ENCODE peak calls at places on chromosomes 3 and 15, in six cellular contexts. M is M059J, U is Right ventricle myocardium superior, L is WTC11, B is OCI-M1, E is IMR-90. I is an unnamed sample.
A peak's percentile ranks its signal among the peaks of the same experiment; 100 is the strongest.

GRCh38 chr15:83565553-83566159 is 88.3 kb upstream of the ADAMTSL3 start:
- DNase-seq in B (peak; percentile 61), M (peak; percentile 10), U (no peak), E (peak; percentile 19), L (no peak), I (no peak)

GRCh38 chr3:45939341-45939771 is 3.9 kb upstream of the CXCR6 start:
- DNase-seq in U (no peak), L (no peak), M (peak; percentile 22), B (no peak), E (peak; percentile 6), I (no peak)

GRCh38 chr3:43389388-43390254 is 103.3 kb downstream of the SNRK start:
- DNase-seq in M (peak; percentile 90), L (no peak), U (peak; percentile 59), B (peak; percentile 81), E (peak; percentile 88), I (peak; percentile 45)

GRCh38 chr3:4323246-4324027 is 20.3 kb downstream of the SETMAR start:
- DNase-seq in B (peak; percentile 29), E (no peak), L (no peak), M (no peak), U (no peak), I (no peak)

GRCh38 chr3:191111722-191112121 is 87.3 kb upstream of the OSTN start:
- DNase-seq in U (no peak), B (no peak), E (no peak), L (no peak), M (no peak), I (no peak)

GRCh38 chr15:48221885-48222284 is 15.8 kb downstream of the SLC12A1 start:
- DNase-seq in L (no peak), M (peak; percentile 41), B (no peak), E (no peak), U (no peak), I (no peak)

GRCh38 chr3:192888121-192888520 is 29.5 kb downstream of the MB21D2 start:
- DNase-seq in M (peak; percentile 51), U (no peak), E (no peak), B (no peak), L (no peak), I (no peak)

GRCh38 chr3:192026656-192027055 is 565.7 kb downstream of the PYDC2 start:
- DNase-seq in M (no peak), E (no peak), L (no peak), B (no peak), U (no peak), I (no peak)

GRCh38 chr15:40984963-40985362 is 31.7 kb downstream of the CHAC1 start:
- DNase-seq in E (peak; percentile 97), U (no peak), M (peak; percentile 90), B (no peak), L (no peak), I (no peak)

GRCh38 chr3:71581451-71581980 is 2.0 kb downstream of the FOXP1 start:
- DNase-seq in B (peak; percentile 29), U (peak; percentile 69), E (no peak), M (peak; percentile 46), L (peak; percentile 45), I (no peak)

GRCh38 chr3:37458162-37458895 is 283.9 kb upstream of the LRRFIP2 start:
- DNase-seq in B (peak; percentile 85), E (no peak), U (peak; percentile 53), L (no peak), M (no peak), I (no peak)

GRCh38 chr3:196997311-196997710 is 28.7 kb upstream of the PIGZ start:
- DNase-seq in B (no peak), U (peak; percentile 11), L (no peak), E (no peak), M (no peak), I (no peak)

GRCh38 chr15:79179108-79179561 is 88.6 kb upstream of the RASGRF1 start:
- DNase-seq in M (peak; percentile 85), B (no peak), L (no peak), U (no peak), E (peak; percentile 55), I (no peak)

GRCh38 chr3:148896062-148896461 is 31.0 kb downstream of the CPA3 start:
- DNase-seq in M (no peak), B (no peak), E (peak; percentile 54), L (no peak), U (no peak), I (no peak)

GRCh38 chr3:136818191-136818850 is 605 bp upstream of the SLC35G2 start:
- DNase-seq in E (peak; percentile 92), L (peak; percentile 48), M (peak; percentile 99), U (peak; percentile 54), B (peak; percentile 41), I (no peak)

GRCh38 chr15:80736571-80736970 is 41.5 kb downstream of the ABHD17C start:
- DNase-seq in B (no peak), U (no peak), M (no peak), E (peak; percentile 47), L (no peak), I (no peak)

GRCh38 chr3:146160964-146161724 is at the start of gene PLOD2:
- DNase-seq in L (peak; percentile 74), E (peak; percentile 92), B (peak; percentile 85), U (peak; percentile 86), M (peak; percentile 97), I (no peak)

GRCh38 chr15:31465083-31465955 is 138.7 kb downstream of the KLF13 start:
- DNase-seq in L (no peak), U (no peak), B (no peak), M (no peak), E (no peak), I (no peak)

GRCh38 chr15:78105541-78106241 is 13.3 kb downstream of the SH2D7 start:
- DNase-seq in U (no peak), B (no peak), L (no peak), M (peak; percentile 54), E (peak; percentile 29), I (no peak)

GRCh38 chr15:57510647-57511046 is 81.1 kb upstream of the MYZAP start:
- DNase-seq in U (peak; percentile 70), M (no peak), L (no peak), E (peak; percentile 93), B (no peak), I (no peak)

GRCh38 chr3:13215940-13216546 is 142.8 kb upstream of the IQSEC1 start:
- DNase-seq in U (peak; percentile 17), L (no peak), M (peak; percentile 81), B (no peak), E (peak; percentile 53), I (no peak)

GRCh38 chr15:48565560-48566482 is 79.7 kb downstream of the FBN1 start:
- DNase-seq in E (peak; percentile 91), M (peak; percentile 65), L (no peak), B (peak; percentile 11), U (no peak), I (no peak)

GRCh38 chr3:42478830-42479229 is 23.6 kb upstream of the VIPR1 start:
- DNase-seq in L (no peak), M (no peak), E (no peak), U (no peak), B (no peak), I (no peak)

GRCh38 chr3:113211370-113212154 is at the start of gene BOC:
- DNase-seq in M (peak; percentile 79), E (peak; percentile 68), U (no peak), B (no peak), L (peak; percentile 43), I (no peak)

GRCh38 chr3:126414406-126414805 is 19.7 kb downstream of the CFAP100 start:
- DNase-seq in B (no peak), U (no peak), E (no peak), L (no peak), M (no peak), I (no peak)

GRCh38 chr15:60822403-60822802 is 343.5 kb upstream of the ICE2 start:
- DNase-seq in U (no peak), E (no peak), B (no peak), M (no peak), L (no peak), I (no peak)

GRCh38 chr15:93476491-93477176 is 387.6 kb upstream of the RGMA start:
- DNase-seq in L (no peak), B (no peak), U (no peak), M (no peak), E (no peak), I (no peak)

GRCh38 chr3:98972155-98972554 is 70.7 kb upstream of the DCBLD2 start:
- DNase-seq in U (no peak), E (peak; percentile 98), L (no peak), B (no peak), M (peak; percentile 97), I (no peak)

GRCh38 chr3:35596611-35597010 is 42.7 kb upstream of the ARPP21 start:
- DNase-seq in B (no peak), M (no peak), E (no peak), L (no peak), U (no peak), I (no peak)

GRCh38 chr15:29278436-29279099 is 8.9 kb upstream of the NSMCE3 start:
- DNase-seq in B (no peak), U (no peak), L (no peak), E (peak; percentile 94), M (peak; percentile 87), I (no peak)

GRCh38 chr3:126134219-126134975 is 46.0 kb downstream of the ALDH1L1 start:
- DNase-seq in B (peak; percentile 69), U (peak; percentile 72), M (peak; percentile 48), E (peak; percentile 36), L (peak; percentile 80), I (no peak)

GRCh38 chr3:171620825-171621434 is 160.7 kb upstream of the TNIK start:
- DNase-seq in M (peak; percentile 39), E (peak; percentile 64), L (no peak), B (peak; percentile 7), U (no peak), I (no peak)

GRCh38 chr3:169627073-169627472 is 36.4 kb downstream of the MECOM start:
- DNase-seq in E (no peak), L (no peak), U (no peak), B (no peak), M (no peak), I (no peak)